ENCODE peak calls at places on chromosome 18, in nine cellular contexts. S, I, H, J, L, Y, F, Z and A are unnamed samples.

GRCh38 chr18:26121476-26121875 is 12.2 kb upstream of the PSMA8 start:
- DNase-seq in S (no peak), I (no peak), H (no peak), J (no peak), L (peak; percentile 12), Y (peak; percentile 73), F (no peak), Z (no peak), A (no peak)

GRCh38 chr18:1585881-1586488 is 681.3 kb downstream of the ADCYAP1 start:
- DNase-seq in S (peak; percentile 38), I (no peak), H (no peak), J (no peak), L (peak; percentile 27), Y (peak; percentile 58), F (peak; percentile 13), Z (no peak), A (peak; percentile 1)

GRCh38 chr18:25235648-25236047 is 116.3 kb downstream of the ZNF521 start:
- DNase-seq in S (peak; percentile 11), I (no peak), H (no peak), J (no peak), L (no peak), Y (no peak), F (no peak), Z (no peak), A (no peak)

GRCh38 chr18:2881490-2882195 is 34.8 kb downstream of the EMILIN2 start:
- DNase-seq in S (peak; percentile 60), I (no peak), H (no peak), J (no peak), L (peak; percentile 93), Y (peak; percentile 97), F (no peak), Z (no peak), A (no peak)

GRCh38 chr18:2890606-2891005 is 43.8 kb downstream of the EMILIN2 start:
- DNase-seq in S (no peak), I (no peak), H (no peak), J (no peak), L (no peak), Y (no peak), F (no peak), Z (no peak), A (no peak)

GRCh38 chr18:49544362-49544761 is 17.5 kb upstream of the LIPG start:
- DNase-seq in S (no peak), I (no peak), H (no peak), J (no peak), L (no peak), Y (no peak), F (no peak), Z (no peak), A (no peak)

GRCh38 chr18:44922968-44923367 is 242.3 kb downstream of the SETBP1 start:
- DNase-seq in S (no peak), I (no peak), H (no peak), J (no peak), L (peak; percentile 65), Y (no peak), F (no peak), Z (no peak), A (no peak)

GRCh38 chr18:61581578-61582204 is 248.5 kb downstream of the CDH20 start:
- DNase-seq in S (peak; percentile 2), I (peak; percentile 56), H (peak; percentile 90), J (no peak), L (peak; percentile 46), Y (peak; percentile 60), F (peak; percentile 35), Z (peak; percentile 90), A (peak; percentile 86)

GRCh38 chr18:36455931-36456330 is 158.4 kb downstream of the FHOD3 start:
- DNase-seq in S (no peak), I (no peak), H (no peak), J (no peak), L (no peak), Y (no peak), F (no peak), Z (no peak), A (no peak)

GRCh38 chr18:69569133-69569532 is 168.4 kb downstream of the DOK6 start:
- DNase-seq in S (no peak), I (no peak), H (no peak), J (no peak), L (no peak), Y (no peak), F (no peak), Z (no peak), A (no peak)

GRCh38 chr18:60861575-60861974 is 471.7 kb upstream of the CDH20 start:
- DNase-seq in S (no peak), I (no peak), H (no peak), J (no peak), L (no peak), Y (no peak), F (no peak), Z (no peak), A (no peak)

GRCh38 chr18:43422483-43422882 is 145.2 kb upstream of the SYT4 start:
- DNase-seq in S (no peak), I (no peak), H (no peak), J (no peak), L (no peak), Y (no peak), F (peak; percentile 0), Z (no peak), A (no peak)

GRCh38 chr18:60019463-60019840 is 119.7 kb downstream of the PMAIP1 start:
- DNase-seq in S (no peak), I (no peak), H (no peak), J (no peak), L (peak; percentile 52), Y (peak; percentile 53), F (peak; percentile 35), Z (no peak), A (no peak)

GRCh38 chr18:30094556-30094955 is 948.0 kb downstream of the DSC3 start:
- DNase-seq in S (no peak), I (no peak), H (no peak), J (no peak), L (peak; percentile 25), Y (peak; percentile 10), F (no peak), Z (no peak), A (no peak)

GRCh38 chr18:12336887-12337286 is 28.8 kb downstream of the TUBB6 start:
- DNase-seq in S (no peak), I (no peak), H (no peak), J (no peak), L (peak; percentile 63), Y (no peak), F (no peak), Z (no peak), A (no peak)

GRCh38 chr18:48073231-48073930 is 142.9 kb upstream of the SMAD2 start:
- DNase-seq in S (no peak), I (no peak), H (no peak), J (no peak), L (peak; percentile 39), Y (no peak), F (no peak), Z (no peak), A (no peak)

GRCh38 chr18:12041561-12041960 is 52.1 kb upstream of the ANKRD62 start:
- DNase-seq in S (no peak), I (no peak), H (no peak), J (no peak), L (peak; percentile 95), Y (peak; percentile 79), F (peak; percentile 54), Z (no peak), A (no peak)

GRCh38 chr18:55262021-55262560 is 302.8 kb upstream of the CCDC68 start:
- DNase-seq in S (no peak), I (no peak), H (no peak), J (no peak), L (no peak), Y (no peak), F (no peak), Z (no peak), A (no peak)

GRCh38 chr18:48815581-48816324 is 135.0 kb downstream of the SMAD7 start:
- DNase-seq in S (no peak), I (no peak), H (no peak), J (no peak), L (no peak), Y (no peak), F (no peak), Z (no peak), A (no peak)

GRCh38 chr18:9055185-9055584 is 47.3 kb upstream of the NDUFV2 start:
- DNase-seq in S (no peak), I (no peak), H (no peak), J (no peak), L (peak; percentile 95), Y (peak; percentile 95), F (peak; percentile 47), Z (no peak), A (no peak)
- TF ChIP-seq CTCF in S (peak; percentile 78), I (no peak), H (no peak), J (no peak), L (peak; percentile 35), Y (peak; percentile 14), F (peak; percentile 50), Z (no peak), A (no peak)

DNA sequence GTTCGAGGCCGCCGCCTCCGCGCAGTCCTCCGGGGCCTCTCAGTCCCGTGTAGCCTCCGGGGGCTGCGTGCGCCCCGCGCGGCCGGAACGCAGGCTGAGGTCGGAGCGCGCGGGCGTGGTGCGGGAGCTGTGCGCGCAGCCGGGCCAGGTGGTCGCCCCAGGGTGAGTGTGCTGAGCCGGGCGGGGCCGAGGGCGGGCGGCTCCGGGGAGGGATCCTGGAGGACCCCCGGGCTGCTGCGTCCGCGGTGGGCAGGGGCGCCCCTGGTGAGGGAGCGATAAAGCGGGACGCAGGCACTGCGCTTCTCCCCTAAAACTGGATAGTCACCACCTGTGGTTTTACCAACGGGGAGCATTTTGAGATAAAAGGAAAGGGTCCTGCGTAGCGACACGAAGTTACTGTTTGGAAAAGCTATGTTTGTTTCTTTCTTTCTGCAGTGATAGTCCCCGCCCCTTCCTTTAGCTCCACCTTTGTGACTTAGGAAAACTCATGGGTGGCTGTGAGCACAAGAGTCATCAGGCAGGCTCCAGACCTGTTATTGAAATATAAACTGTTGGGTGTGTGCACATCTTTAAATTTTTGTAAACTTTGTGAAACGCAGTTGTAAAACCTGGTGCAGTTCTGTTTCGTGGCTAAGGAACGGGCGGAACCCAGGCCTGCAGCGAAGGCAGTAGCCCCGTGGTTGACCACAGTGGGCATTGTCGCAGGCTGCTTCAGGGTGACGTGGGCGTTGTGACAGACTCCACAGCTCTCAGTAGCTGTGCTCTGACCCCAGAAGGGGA is 687 bp downstream of the CTDP1 start:
- DNase-seq in S (peak; percentile 4), I (peak; percentile 32), H (peak; percentile 32), J (no peak), L (peak; percentile 62), Y (peak; percentile 45), F (peak; percentile 16), Z (peak; percentile 39), A (no peak)
- TF ChIP-seq CTCF in S (no peak), I (no peak), H (peak; percentile 45), J (no peak), L (no peak), Y (no peak), F (no peak), Z (no peak), A (peak; percentile 29)

DNA sequence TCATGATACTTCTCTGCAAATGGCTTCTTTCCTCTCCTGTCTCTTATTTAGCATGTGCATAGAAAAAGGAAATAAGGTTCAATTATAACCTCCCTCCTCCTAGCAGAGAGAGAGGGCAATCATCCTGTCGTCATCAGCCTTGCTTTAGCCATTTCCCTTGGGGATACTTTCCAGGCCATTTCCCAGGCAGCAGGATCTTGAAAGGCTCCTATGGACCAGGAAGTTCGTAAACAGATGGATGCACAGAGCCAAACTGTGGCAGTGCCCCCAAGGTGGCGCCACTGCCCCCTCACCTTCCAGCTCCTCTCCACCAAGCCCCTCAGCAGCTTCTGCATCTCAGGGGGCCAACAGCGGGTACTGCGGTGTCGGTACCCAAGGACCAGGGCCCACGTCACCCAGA is 157.4 kb downstream of the DTNA start:
- DNase-seq in S (peak; percentile 10), I (no peak), H (no peak), J (no peak), L (peak; percentile 49), Y (peak; percentile 32), F (peak; percentile 38), Z (peak; percentile 53), A (peak; percentile 10)
- TF ChIP-seq CTCF in S (peak; percentile 61), I (no peak), H (no peak), J (peak; percentile 30), L (peak; percentile 30), Y (peak; percentile 22), F (no peak), Z (no peak), A (peak; percentile 48)

GRCh38 chr18:31511098-31511497 is 13.1 kb downstream of the DSG2 start:
- DNase-seq in S (no peak), I (no peak), H (no peak), J (no peak), L (no peak), Y (no peak), F (no peak), Z (no peak), A (no peak)
- TF ChIP-seq CTCF in S (peak; percentile 45), I (no peak), H (peak; percentile 27), J (no peak), L (peak; percentile 2), Y (no peak), F (peak; percentile 10), Z (peak; percentile 27), A (peak; percentile 53)